ENCODE peak calls at places on chromosomes 2 and 18, in five cellular contexts. Y is choroid plexus epithelial cell, S is HFF-Myc, L is astrocyte of the spinal cord, C is body of pancreas. I is an unnamed sample.
A peak's percentile ranks its signal among the peaks of the same experiment; 100 is the strongest.

GRCh38 chr2:221844966-221845365 is 272.9 kb upstream of the EPHA4 start:
- DNase-seq in Y (no peak), S (no peak), L (no peak), C (no peak), I (no peak)

GRCh38 chr2:71611781-71612545 is 158.6 kb downstream of the DYSF start:
- DNase-seq in Y (no peak), S (no peak), L (no peak), C (no peak), I (no peak)

GRCh38 chr2:98155291-98155690 is 68.3 kb downstream of the VWA3B start:
- DNase-seq in Y (no peak), S (no peak), L (no peak), C (no peak), I (no peak)

GRCh38 chr2:106336740-106337139 is 131.5 kb downstream of the RGPD3 start:
- DNase-seq in Y (no peak), S (no peak), L (no peak), C (no peak), I (no peak)

GRCh38 chr18:13227910-13228309 is 9.3 kb downstream of the LDLRAD4 start:
- DNase-seq in Y (no peak), S (no peak), L (no peak), C (no peak), I (no peak)

GRCh38 chr18:56286775-56287174 is 351.6 kb downstream of the TXNL1 start:
- DNase-seq in Y (no peak), S (peak; percentile 12), L (peak; percentile 45), C (no peak), I (peak; percentile 44)

GRCh38 chr18:741931-742512 is 29.6 kb upstream of the ENOSF1 start:
- DNase-seq in Y (peak; percentile 77), S (peak; percentile 10), L (peak; percentile 60), C (no peak), I (peak; percentile 51)

GRCh38 chr2:8609357-8609804 is 72.5 kb upstream of the ID2 start:
- DNase-seq in Y (peak; percentile 31), S (no peak), L (no peak), C (no peak), I (no peak)

GRCh38 chr2:165872101-165872791 is 78.2 kb upstream of the GALNT3 start:
- DNase-seq in Y (no peak), S (no peak), L (no peak), C (no peak), I (no peak)

GRCh38 chr2:168396131-168396530 is 59.9 kb upstream of the CERS6 start:
- DNase-seq in Y (peak; percentile 62), S (no peak), L (peak; percentile 22), C (no peak), I (peak; percentile 4)

GRCh38 chr2:176637497-176638166 is 368.4 kb downstream of the MTX2 start:
- DNase-seq in Y (peak; percentile 11), S (no peak), L (peak; percentile 45), C (peak; percentile 4), I (peak; percentile 21)

GRCh38 chr2:84923009-84923408 is 17.6 kb downstream of the TMSB10 start:
- DNase-seq in Y (no peak), S (no peak), L (no peak), C (no peak), I (no peak)

GRCh38 chr2:101047075-101047766 is 45.1 kb downstream of the RPL31 start:
- DNase-seq in Y (no peak), S (no peak), L (peak; percentile 26), C (peak; percentile 77), I (peak; percentile 95)

GRCh38 chr18:41391616-41392610 is 563.1 kb upstream of the PIK3C3 start:
- DNase-seq in Y (peak; percentile 78), S (no peak), L (peak; percentile 75), C (peak; percentile 28), I (peak; percentile 68)

GRCh38 chr2:185700883-185701282 is 37.7 kb upstream of the FSIP2 start:
- DNase-seq in Y (no peak), S (no peak), L (no peak), C (no peak), I (peak; percentile 7)

GRCh38 chr2:172256886-172257285 is 154.2 kb upstream of the DLX2 start:
- DNase-seq in Y (no peak), S (no peak), L (no peak), C (no peak), I (no peak)

GRCh38 chr2:156331572-156332451 is 709 bp downstream of the NR4A2 start:
- DNase-seq in Y (peak; percentile 83), S (no peak), L (peak; percentile 81), C (peak; percentile 85), I (peak; percentile 84)

GRCh38 chr2:110741491-110741980 is 9.2 kb downstream of the ACOXL start:
- DNase-seq in Y (no peak), S (no peak), L (no peak), C (no peak), I (peak; percentile 76)

GRCh38 chr2:210287301-210287700 is 27.7 kb downstream of the MYL1 start:
- DNase-seq in Y (no peak), S (no peak), L (no peak), C (no peak), I (no peak)

GRCh38 chr18:43542016-43542415 is 264.7 kb upstream of the SYT4 start:
- DNase-seq in Y (no peak), S (no peak), L (no peak), C (no peak), I (no peak)

GRCh38 chr2:118848381-118849225 is 1.2 kb upstream of the EN1 start:
- DNase-seq in Y (no peak), S (no peak), L (no peak), C (no peak), I (no peak)

GRCh38 chr2:144999040-144999875 is 479.3 kb upstream of the ZEB2 start:
- DNase-seq in Y (peak; percentile 83), S (no peak), L (peak; percentile 48), C (peak; percentile 13), I (no peak)

GRCh38 chr2:199940373-199940772 is 14.9 kb downstream of the TYW5 start:
- DNase-seq in Y (peak; percentile 55), S (no peak), L (peak; percentile 40), C (no peak), I (peak; percentile 24)
- TF ChIP-seq CTCF in Y (peak; percentile 38), S (no peak), L (peak; percentile 25), C (no peak), I (peak; percentile 18)

GRCh38 chr18:48975221-48975816 is 24.6 kb upstream of the SMAD7 start:
- DNase-seq in Y (no peak), S (no peak), L (no peak), C (no peak), I (no peak)

GRCh38 chr18:48973731-48974130 is 23.0 kb upstream of the SMAD7 start:
- DNase-seq in Y (no peak), S (no peak), L (no peak), C (no peak), I (peak; percentile 81)

GRCh38 chr18:48975817-48976649 is 25.3 kb upstream of the SMAD7 start:
- DNase-seq in Y (peak; percentile 38), S (no peak), L (peak; percentile 55), C (peak; percentile 76), I (peak; percentile 69)

GRCh38 chr18:48977914-48978313 is 27.1 kb upstream of the SMAD7 start:
- DNase-seq in Y (no peak), S (no peak), L (no peak), C (no peak), I (no peak)

DNA sequence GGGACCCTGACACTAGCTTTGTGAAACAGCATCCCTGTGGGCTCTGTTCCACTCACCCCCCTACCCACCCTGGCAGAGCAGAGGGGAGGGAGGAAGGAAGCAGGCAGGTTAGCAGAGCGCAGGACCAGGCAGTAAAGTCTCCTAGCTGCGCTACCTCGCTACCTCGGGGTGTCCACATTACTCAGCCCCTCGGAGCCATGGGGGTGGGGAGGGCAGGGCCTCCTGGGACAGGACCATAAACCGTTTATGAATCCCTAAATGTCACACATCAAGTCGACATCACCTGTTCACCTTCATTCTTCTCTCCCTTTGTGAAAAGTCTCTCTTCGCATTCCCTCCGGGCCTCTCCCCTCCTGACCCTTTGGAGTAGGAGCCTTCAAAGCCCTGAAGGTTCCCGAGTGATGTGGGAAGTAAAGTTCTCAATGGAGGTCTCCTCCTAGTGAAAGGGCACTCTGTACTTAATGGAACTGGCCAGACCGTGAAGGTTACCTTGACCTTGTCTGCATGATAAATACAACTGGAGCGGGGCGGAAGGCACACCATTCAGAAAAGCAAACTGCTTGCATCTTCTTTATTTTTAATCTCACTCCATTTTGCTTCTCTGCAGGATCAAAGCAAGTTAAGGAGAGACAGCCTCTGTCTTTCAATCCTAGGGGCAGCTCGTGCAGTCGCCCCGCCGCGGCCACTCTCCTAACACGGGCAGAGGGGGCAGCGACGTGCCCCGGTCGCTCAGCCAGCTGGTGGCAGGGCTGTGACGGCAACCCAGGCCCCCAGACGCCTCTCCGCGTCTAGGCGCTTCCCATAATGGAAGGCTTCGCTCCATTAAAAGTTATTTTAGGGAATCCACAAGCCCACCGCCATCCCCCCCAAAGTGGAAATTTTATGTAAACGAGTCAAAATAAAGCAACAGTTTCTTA is 23.8 kb upstream of the SMAD7 start:
- DNase-seq in Y (no peak), S (no peak), L (no peak), C (no peak), I (no peak)
- H3K4me3 ChIP-seq in Y (peak overlapping the region; percentile 66), S (peak overlapping the region; percentile 53), L (peak overlapping the region; percentile 56), C (no peak overlapping the region), I (peak overlapping the region; percentile 55)

DNA sequence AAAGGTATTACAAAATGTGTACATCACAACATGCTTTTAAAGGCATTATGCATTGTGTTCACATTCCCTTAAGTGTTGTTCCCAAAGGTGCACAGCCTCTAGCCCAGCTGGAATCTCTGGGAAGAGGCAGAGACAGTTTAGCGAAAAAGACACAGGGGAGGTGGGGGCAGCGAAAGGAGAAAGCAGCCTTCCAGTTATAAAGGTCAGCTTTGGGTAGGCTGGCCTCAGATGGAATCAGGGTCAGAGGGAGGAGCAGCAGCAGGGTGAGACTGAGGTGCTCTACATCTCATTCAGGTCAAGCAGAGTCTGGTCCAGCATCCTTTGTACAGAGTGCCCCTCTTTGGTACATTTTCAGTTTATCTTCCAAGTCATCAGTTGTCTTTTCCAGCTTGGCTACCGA is 68.6 kb downstream of the ASXL2 start:
- DNase-seq in Y (no peak), S (no peak), L (no peak), C (no peak), I (no peak)
- TF ChIP-seq CTCF in Y (no peak), S (no peak), L (no peak), C (no peak), I (no peak)

GRCh38 chr2:9844581-9844980 is 1.3 kb downstream of the TAF1B start:
- DNase-seq in Y (peak; percentile 44), S (peak; percentile 31), L (peak; percentile 29), C (no peak), I (peak; percentile 40)
- H3K4me3 ChIP-seq in Y (peak overlapping the region; percentile 81), S (peak overlapping the region; percentile 72), L (peak overlapping the region; percentile 73), C (no peak overlapping the region), I (peak overlapping the region; percentile 77)

DNA sequence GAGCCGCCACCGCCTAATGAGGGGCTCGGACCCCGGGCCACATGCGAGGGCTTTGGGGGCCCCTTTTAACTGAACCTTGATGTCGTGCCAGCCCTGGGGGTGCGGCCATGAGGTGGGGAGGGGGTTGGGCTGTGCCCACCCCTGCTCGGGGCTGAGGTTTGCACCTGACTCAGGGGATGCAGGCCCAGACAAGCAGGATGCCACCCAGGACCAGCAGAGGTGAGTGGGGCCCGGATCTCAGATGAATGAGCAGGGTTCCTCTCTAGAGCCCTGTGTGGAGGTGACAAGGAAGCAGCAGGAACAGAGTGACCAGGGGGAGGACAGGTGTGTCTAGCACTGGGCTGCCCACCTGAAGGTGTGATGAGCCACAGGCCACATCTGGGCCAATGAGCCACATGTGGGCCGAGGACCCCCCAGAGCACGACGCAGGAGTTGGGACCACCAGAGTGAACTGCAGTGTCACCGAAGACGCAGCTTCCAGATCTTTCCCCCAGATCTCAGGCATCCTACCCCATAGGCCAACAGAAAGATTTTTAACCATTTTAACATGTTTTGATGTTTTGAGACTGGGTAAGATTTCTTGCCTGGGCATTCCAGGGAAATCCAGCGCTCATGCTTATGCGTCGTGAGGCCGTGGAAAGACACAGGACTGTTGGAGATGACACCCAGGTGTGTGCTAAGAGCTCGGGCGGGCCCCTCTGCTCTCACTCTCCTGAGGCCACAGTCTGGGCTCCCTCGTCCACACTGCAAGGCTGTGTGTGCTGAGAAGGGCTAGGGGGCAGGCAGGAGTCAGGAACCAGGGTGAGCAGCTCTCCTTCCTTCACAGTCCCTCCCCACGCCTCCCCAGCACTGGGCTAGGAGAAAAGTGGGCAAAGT is 73.6 kb downstream of the DDX1 start:
- DNase-seq in Y (no peak), S (no peak), L (no peak), C (no peak), I (no peak)
- TF ChIP-seq CTCF in Y (no peak), S (no peak), L (no peak), C (no peak), I (no peak)